ENCODE peak calls at places on chromosomes 2 and 18, in six cellular contexts. T is foreskin keratinocyte, M is right lobe of liver, V is A549, Q is adrenal gland, U is H9. R is an unnamed sample.

GRCh38 chr18:9095297-9096012 is 7.0 kb upstream of the NDUFV2 start:
- DNase-seq in Q (no peak), T (no peak), U (no peak), M (no peak), V (no peak), R (no peak)

GRCh38 chr2:71683666-71684065 is 230.3 kb downstream of the DYSF start:
- DNase-seq in Q (no peak), T (no peak), M (no peak), U (no peak), V (no peak), R (no peak)

GRCh38 chr2:170814551-170815245 is 2.0 kb upstream of the GAD1 start:
- DNase-seq in V (no peak), M (no peak), U (peak), Q (no peak), T (no peak), R (no peak)

GRCh38 chr2:33354981-33355380 is 121.5 kb upstream of the RASGRP3 start:
- DNase-seq in M (no peak), V (no peak), U (no peak), Q (no peak), T (no peak), R (no peak)

GRCh38 chr2:128457006-128457604 is 138.4 kb upstream of the HS6ST1 start:
- DNase-seq in U (peak), M (peak), T (no peak), V (no peak), Q (no peak), R (peak)

GRCh38 chr18:35458271-35458670 is 39.5 kb downstream of the INO80C start:
- DNase-seq in T (no peak), V (no peak), Q (no peak), M (no peak), U (no peak), R (no peak)

GRCh38 chr2:98775146-98775988 is 44.4 kb upstream of the MGAT4A start:
- DNase-seq in Q (no peak), V (no peak), T (no peak), M (no peak), U (no peak), R (no peak)

GRCh38 chr2:108189316-108189715 is 50.5 kb upstream of the SULT1C3 start:
- DNase-seq in U (no peak), Q (no peak), V (no peak), T (peak), M (no peak), R (no peak)

GRCh38 chr2:33620-34019 is 12.7 kb downstream of the FAM110C start:
- DNase-seq in U (no peak), Q (no peak), T (peak), M (no peak), V (no peak), R (no peak)

GRCh38 chr18:59267511-59268126 is 5.6 kb downstream of the RAX start:
- DNase-seq in T (no peak), Q (no peak), V (peak), M (no peak), U (peak), R (no peak)

GRCh38 chr2:42025151-42025582 is 22.7 kb upstream of the PKDCC start:
- DNase-seq in V (no peak), U (peak), M (no peak), Q (peak), T (no peak), R (no peak)

GRCh38 chr2:101463885-101464653 is 10.8 kb downstream of the RFX8 start:
- DNase-seq in M (no peak), Q (no peak), T (no peak), U (no peak), V (no peak), R (no peak)

GRCh38 chr2:50613161-50613560 is 418.8 kb downstream of the NRXN1 start:
- DNase-seq in Q (no peak), U (no peak), T (peak), M (no peak), V (no peak), R (no peak)

GRCh38 chr2:96414161-96414713 is 78.7 kb downstream of the NCAPH start:
- DNase-seq in Q (no peak), T (no peak), V (no peak), M (no peak), U (no peak), R (no peak)

GRCh38 chr18:12849548-12849947 is 34.5 kb downstream of the PTPN2 start:
- DNase-seq in V (no peak), T (no peak), M (no peak), Q (no peak), U (no peak), R (no peak)

GRCh38 chr2:25207078-25207545 is 38.7 kb upstream of the POMC start:
- DNase-seq in Q (no peak), T (no peak), U (peak), M (no peak), V (no peak), R (no peak)

GRCh38 chr2:223562078-223562477 is 40.1 kb downstream of the SCG2 start:
- DNase-seq in M (no peak), U (no peak), V (no peak), T (no peak), Q (no peak), R (no peak)

GRCh38 chr2:183665976-183666375 is 541.7 kb downstream of the NUP35 start:
- DNase-seq in M (no peak), U (no peak), Q (no peak), V (no peak), T (no peak), R (no peak)

GRCh38 chr18:59878644-59879043 is 21.2 kb upstream of the PMAIP1 start:
- DNase-seq in Q (no peak), T (no peak), M (no peak), U (no peak), V (no peak), R (no peak)

GRCh38 chr2:137655812-137656211 is 308.5 kb upstream of the HNMT start:
- DNase-seq in U (no peak), V (no peak), M (no peak), Q (no peak), T (no peak), R (no peak)

GRCh38 chr2:44392338-44392943 is 30.7 kb downstream of the CAMKMT start:
- DNase-seq in T (no peak), Q (peak), U (no peak), V (peak), M (no peak), R (peak)

GRCh38 chr2:72034353-72035095 is 113.1 kb downstream of the CYP26B1 start:
- DNase-seq in M (peak), T (no peak), V (no peak), Q (no peak), U (no peak), R (no peak)

DNA sequence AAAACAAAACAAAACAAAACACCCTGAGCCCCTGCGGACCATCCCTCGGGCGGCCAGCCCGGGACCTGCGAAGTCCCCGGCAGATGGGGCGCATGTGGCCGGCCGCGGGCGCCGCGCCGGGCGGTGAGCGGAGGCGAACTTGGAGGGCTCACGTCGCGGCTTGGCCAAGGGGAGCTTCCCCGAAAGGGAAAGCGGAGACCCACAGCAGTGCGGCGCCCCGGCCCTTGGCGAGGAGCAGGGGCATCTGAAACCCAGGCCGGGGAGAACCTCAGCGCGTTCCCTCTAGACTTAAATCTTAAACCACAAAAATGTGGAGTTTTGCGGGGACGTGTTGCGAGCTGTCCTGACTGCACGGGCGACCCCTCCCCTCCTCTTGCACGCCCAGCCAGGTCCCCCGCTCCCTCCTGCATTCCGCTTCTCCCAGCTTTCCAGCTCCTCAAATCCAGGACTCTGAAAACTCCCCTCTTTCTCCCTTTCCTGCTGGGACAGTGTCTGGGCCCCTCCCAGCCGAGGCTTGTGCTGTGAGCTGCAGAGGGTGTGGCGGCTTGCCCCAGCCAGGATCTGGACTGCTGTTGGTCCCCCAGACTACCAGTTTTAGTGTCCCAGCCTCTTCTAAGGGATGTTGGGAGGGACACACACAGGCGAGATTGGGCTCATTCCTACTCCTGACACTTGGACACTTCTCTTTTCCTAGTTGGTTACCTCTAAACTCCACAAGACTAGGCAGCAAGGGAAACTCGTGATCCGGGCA is 1.3 kb downstream of the FMNL2 start:
- DNase-seq in M (peak), V (peak), T (no peak), U (peak), Q (peak), R (peak)
- TF ChIP-seq CTCF in M (no peak), V (no peak), T (no peak), U (no peak), Q (no peak), R (no peak)

GRCh38 chr2:206217162-206217561 is 57.3 kb upstream of the ZDBF2 start:
- DNase-seq in V (no peak), Q (no peak), T (no peak), M (no peak), U (no peak), R (no peak)

GRCh38 chr2:206213514-206213845 is 53.8 kb downstream of the EEF1B2 start:
- DNase-seq in V (no peak), M (no peak), U (no peak), Q (no peak), T (no peak), R (no peak)

GRCh38 chr2:206211657-206212255 is 52.1 kb downstream of the EEF1B2 start:
- DNase-seq in Q (peak), U (no peak), M (no peak), V (no peak), T (peak), R (no peak)

GRCh38 chr2:206208900-206209299 is 49.2 kb downstream of the EEF1B2 start:
- DNase-seq in Q (peak), M (no peak), V (no peak), U (no peak), T (no peak), R (no peak)

GRCh38 chr2:206212673-206213513 is 53.2 kb downstream of the EEF1B2 start:
- DNase-seq in V (no peak), M (no peak), Q (no peak), T (no peak), U (no peak), R (no peak)
- TF ChIP-seq CTCF in V (no peak), M (no peak), Q (no peak), T (no peak), U (peak), R (no peak)

DNA sequence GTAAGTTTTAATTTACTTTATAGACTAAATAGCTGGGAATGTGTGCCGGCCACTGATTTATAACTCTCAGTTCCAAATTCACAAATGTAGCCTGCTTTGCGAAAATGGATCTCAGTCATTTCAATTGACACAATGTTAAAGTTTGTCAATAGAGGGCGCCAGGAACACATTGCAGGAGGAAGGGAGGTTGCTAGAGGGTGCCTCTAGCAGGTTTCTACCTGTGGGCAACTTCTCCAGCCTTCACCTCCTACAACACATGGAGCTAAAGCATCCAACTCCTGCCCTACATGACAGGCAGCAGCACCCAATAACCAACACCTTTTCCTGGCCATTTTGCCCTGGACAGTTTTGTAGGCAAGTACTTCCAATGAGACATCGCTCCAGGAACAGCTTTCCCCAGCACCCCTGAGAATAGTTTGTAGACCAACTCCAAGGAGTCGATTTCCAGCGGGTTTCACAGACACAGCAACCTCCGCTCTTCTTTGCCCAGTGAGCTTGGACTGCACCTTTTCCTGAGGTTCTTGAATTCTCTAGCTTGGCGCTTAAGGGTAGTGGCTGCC is 784.8 kb upstream of the CDH2 start:
- DNase-seq in Q (no peak), T (peak), U (peak), M (no peak), V (peak), R (no peak)
- TF ChIP-seq CTCF in Q (peak), T (peak), U (peak), M (peak), V (peak), R (no peak)

GRCh38 chr2:63856302-63856600 is 14.6 kb downstream of the UGP2 start:
- DNase-seq in Q (no peak), V (no peak), M (no peak), U (no peak), T (no peak), R (no peak)

GRCh38 chr2:63850650-63851049 is 9.0 kb downstream of the UGP2 start:
- DNase-seq in V (no peak), U (no peak), T (no peak), M (no peak), Q (no peak), R (no peak)

GRCh38 chr2:63851912-63852311 is 10.2 kb downstream of the UGP2 start:
- DNase-seq in M (no peak), T (no peak), Q (no peak), V (no peak), U (no peak), R (no peak)

GRCh38 chr2:63855418-63856301 is 14.0 kb downstream of the UGP2 start:
- DNase-seq in T (no peak), U (no peak), V (no peak), Q (no peak), M (no peak), R (no peak)

GRCh38 chr2:63853527-63854310 is 12.0 kb downstream of the UGP2 start:
- DNase-seq in M (no peak), U (no peak), T (no peak), Q (no peak), V (no peak), R (no peak)
- TF ChIP-seq CTCF in M (no peak), U (no peak), T (no peak), Q (no peak), V (no peak), R (no peak)

GRCh38 chr2:130354135-130354420 is 1.8 kb upstream of the PTPN18 start:
- DNase-seq in Q (no peak), M (no peak), U (no peak), V (no peak), T (no peak), R (no peak)

GRCh38 chr2:130353291-130354134 is 2.3 kb upstream of the PTPN18 start:
- DNase-seq in V (no peak), Q (no peak), U (no peak), T (no peak), M (no peak), R (no peak)

GRCh38 chr2:130357864-130358263 is 2.0 kb downstream of the PTPN18 start:
- DNase-seq in V (no peak), M (no peak), T (no peak), Q (no peak), U (no peak), R (no peak)

GRCh38 chr2:130355181-130355577 is 677 bp upstream of the PTPN18 start:
- DNase-seq in M (no peak), V (no peak), U (no peak), Q (no peak), T (no peak), R (no peak)

DNA sequence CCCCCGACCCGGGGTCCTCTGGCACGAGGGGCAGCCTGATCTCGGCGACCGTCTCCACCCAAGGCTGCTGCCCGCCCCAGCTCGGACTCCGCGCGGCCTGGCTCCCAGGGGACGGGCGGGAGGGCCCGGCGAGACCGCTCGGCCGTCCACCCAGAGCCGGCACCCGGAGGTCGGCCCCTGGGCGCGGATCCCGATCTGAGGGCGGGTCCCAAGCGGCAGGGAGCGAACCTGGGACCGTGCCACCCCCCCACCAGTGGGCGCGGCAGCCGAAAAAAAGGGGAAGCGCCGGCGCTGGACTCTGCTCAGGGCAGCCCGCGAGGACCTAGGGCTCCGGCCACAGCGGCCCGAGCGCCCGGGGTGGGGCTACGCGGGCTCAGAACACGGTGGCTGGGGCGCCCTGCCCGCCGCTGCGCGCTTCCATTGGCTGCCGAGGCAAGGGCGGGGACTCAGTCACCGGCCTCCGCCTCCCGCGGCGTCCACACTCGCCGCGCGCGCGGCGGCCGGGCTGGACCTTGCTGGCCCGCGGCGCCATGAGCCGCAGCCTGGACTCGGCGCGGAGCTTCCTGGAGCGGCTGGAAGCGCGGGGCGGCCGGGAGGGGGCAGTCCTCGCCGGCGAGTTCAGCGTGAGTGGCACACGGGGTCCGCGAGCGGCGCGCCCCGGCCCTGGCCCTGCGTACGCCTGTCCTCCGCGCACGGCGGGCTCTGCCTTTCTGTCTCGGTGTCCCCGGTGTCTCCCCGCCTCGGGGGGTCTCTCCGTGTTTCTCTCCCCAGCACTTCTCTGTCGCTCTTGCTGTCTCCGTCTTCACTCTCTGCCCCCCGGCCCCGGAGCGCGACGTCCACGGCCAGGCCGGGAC is at the start of gene PTPN18:
- DNase-seq in U (peak), T (no peak), V (peak), Q (peak), M (peak), R (peak)
- TF ChIP-seq CTCF in U (peak), T (peak), V (peak), Q (no peak), M (peak), R (peak)

GRCh38 chr2:191231995-191232394 is 13.2 kb upstream of the MYO1B start:
- DNase-seq in Q (no peak), T (no peak), M (no peak), V (no peak), U (no peak), R (no peak)
- TF ChIP-seq CTCF in Q (no peak), T (peak), M (peak), V (peak), U (peak), R (no peak)

DNA sequence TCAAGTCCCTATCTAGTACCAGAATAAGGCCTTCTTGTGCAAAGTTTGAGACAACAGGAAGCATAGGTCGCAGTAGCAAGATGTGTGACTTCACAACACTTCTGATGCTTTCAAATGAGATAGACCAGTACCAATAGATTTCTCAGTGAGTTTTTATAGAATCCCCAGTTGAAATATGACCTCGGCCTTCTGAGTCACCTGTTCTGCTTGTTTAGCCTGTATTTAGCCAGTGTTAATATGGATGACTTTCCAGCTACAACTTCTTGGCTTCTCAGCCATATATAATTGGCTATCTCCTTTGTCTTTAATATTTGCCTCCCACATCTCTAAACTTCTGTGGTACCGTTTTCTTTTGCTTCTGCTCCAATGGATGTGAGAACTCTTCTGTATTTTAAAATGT is 113.8 kb downstream of the KYNU start:
- DNase-seq in U (no peak), T (no peak), M (no peak), Q (no peak), V (no peak), R (no peak)
- TF ChIP-seq CTCF in U (no peak), T (no peak), M (no peak), Q (no peak), V (no peak), R (no peak)

DNA sequence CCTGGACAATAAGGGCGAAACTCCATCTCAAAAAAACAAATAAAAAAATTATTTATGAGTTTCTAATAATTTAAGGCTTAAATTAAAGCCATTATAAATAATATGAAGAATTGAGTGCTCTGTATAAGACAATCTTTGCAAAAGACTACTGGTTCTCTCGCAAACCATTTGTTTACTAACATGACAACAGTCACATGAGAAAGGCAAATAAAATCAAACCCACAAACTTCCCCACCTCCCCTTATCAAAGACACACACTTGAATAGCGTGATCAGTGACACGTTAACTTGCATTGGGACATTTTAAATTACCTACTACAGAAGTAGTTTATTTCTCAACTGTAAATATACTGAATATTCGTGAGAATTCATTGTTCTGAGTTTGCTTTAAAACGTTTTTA is 21.1 kb downstream of the RAB1A start:
- DNase-seq in M (no peak), T (no peak), V (no peak), U (no peak), Q (no peak), R (no peak)
- TF ChIP-seq CTCF in M (no peak), T (no peak), V (no peak), U (no peak), Q (no peak), R (no peak)